ENCODE peak calls at places on chromosomes 12 and 14, in four cellular contexts. One of them, this sample, is unnamed.

GRCh38 chr12:65929641-65930040 is 105.4 kb downstream of the HMGA2 start:
- DNase-seq in stimulated activated CD4-positive, alpha-beta T cell treated with anti-CD3 and anti-CD28 coated beads, Interleukin-15, amount 100 ng/mL, for 24 hours: no peak
- DNase-seq in sigmoid colon: no peak
- DNase-seq in neural crest cell: no peak
- DNase-seq in this sample: no peak

GRCh38 chr14:100439781-100440180 is 116.6 kb downstream of the SLC25A47 start:
- DNase-seq in stimulated activated CD4-positive, alpha-beta T cell treated with anti-CD3 and anti-CD28 coated beads, Interleukin-15, amount 100 ng/mL, for 24 hours: no peak
- DNase-seq in sigmoid colon: no peak
- DNase-seq in neural crest cell: no peak
- DNase-seq in this sample: no peak

GRCh38 chr12:11768233-11768965 is 118.9 kb downstream of the ETV6 start:
- DNase-seq in stimulated activated CD4-positive, alpha-beta T cell treated with anti-CD3 and anti-CD28 coated beads, Interleukin-15, amount 100 ng/mL, for 24 hours: no peak
- DNase-seq in sigmoid colon: no peak
- DNase-seq in neural crest cell: no peak
- DNase-seq in this sample: no peak

GRCh38 chr12:126349383-126349782 is 1284.1 kb downstream of the AACS start:
- DNase-seq in stimulated activated CD4-positive, alpha-beta T cell treated with anti-CD3 and anti-CD28 coated beads, Interleukin-15, amount 100 ng/mL, for 24 hours: no peak
- DNase-seq in sigmoid colon: no peak
- DNase-seq in neural crest cell: no peak
- DNase-seq in this sample: no peak

GRCh38 chr12:41701943-41702601 is 442.6 kb downstream of the GXYLT1 start:
- DNase-seq in stimulated activated CD4-positive, alpha-beta T cell treated with anti-CD3 and anti-CD28 coated beads, Interleukin-15, amount 100 ng/mL, for 24 hours: no peak
- DNase-seq in sigmoid colon: no peak
- DNase-seq in neural crest cell: no peak
- DNase-seq in this sample: no peak

GRCh38 chr12:66035289-66035961 is 95.1 kb downstream of the LLPH start:
- DNase-seq in stimulated activated CD4-positive, alpha-beta T cell treated with anti-CD3 and anti-CD28 coated beads, Interleukin-15, amount 100 ng/mL, for 24 hours: no peak
- DNase-seq in sigmoid colon: no peak
- DNase-seq in neural crest cell: peak; percentile 22
- DNase-seq in this sample: no peak

GRCh38 chr14:101499080-101499479 is 62.2 kb upstream of the DIO3 start:
- DNase-seq in stimulated activated CD4-positive, alpha-beta T cell treated with anti-CD3 and anti-CD28 coated beads, Interleukin-15, amount 100 ng/mL, for 24 hours: no peak
- DNase-seq in sigmoid colon: peak; percentile 48
- DNase-seq in neural crest cell: no peak
- DNase-seq in this sample: no peak

GRCh38 chr14:32382704-32383103 is 53.6 kb downstream of the AKAP6 start:
- DNase-seq in stimulated activated CD4-positive, alpha-beta T cell treated with anti-CD3 and anti-CD28 coated beads, Interleukin-15, amount 100 ng/mL, for 24 hours: no peak
- DNase-seq in sigmoid colon: no peak
- DNase-seq in neural crest cell: no peak
- DNase-seq in this sample: peak; percentile 13

GRCh38 chr12:84874125-84874824 is 38.3 kb downstream of the SLC6A15 start:
- DNase-seq in stimulated activated CD4-positive, alpha-beta T cell treated with anti-CD3 and anti-CD28 coated beads, Interleukin-15, amount 100 ng/mL, for 24 hours: no peak
- DNase-seq in sigmoid colon: no peak
- DNase-seq in neural crest cell: no peak
- DNase-seq in this sample: no peak

GRCh38 chr14:67564236-67564635 is 31.1 kb downstream of the PLEKHH1 start:
- DNase-seq in stimulated activated CD4-positive, alpha-beta T cell treated with anti-CD3 and anti-CD28 coated beads, Interleukin-15, amount 100 ng/mL, for 24 hours: no peak
- DNase-seq in sigmoid colon: peak; percentile 8
- DNase-seq in neural crest cell: no peak
- DNase-seq in this sample: no peak

GRCh38 chr14:28613526-28613925 is 153.1 kb upstream of the FOXG1 start:
- DNase-seq in stimulated activated CD4-positive, alpha-beta T cell treated with anti-CD3 and anti-CD28 coated beads, Interleukin-15, amount 100 ng/mL, for 24 hours: no peak
- DNase-seq in sigmoid colon: no peak
- DNase-seq in neural crest cell: no peak
- DNase-seq in this sample: no peak

GRCh38 chr14:59761851-59762250 is 108.7 kb downstream of the RTN1 start:
- DNase-seq in stimulated activated CD4-positive, alpha-beta T cell treated with anti-CD3 and anti-CD28 coated beads, Interleukin-15, amount 100 ng/mL, for 24 hours: no peak
- DNase-seq in sigmoid colon: no peak
- DNase-seq in neural crest cell: no peak
- DNase-seq in this sample: no peak

GRCh38 chr14:66074546-66074945 is 411.6 kb upstream of the CCDC196 start:
- DNase-seq in stimulated activated CD4-positive, alpha-beta T cell treated with anti-CD3 and anti-CD28 coated beads, Interleukin-15, amount 100 ng/mL, for 24 hours: no peak
- DNase-seq in sigmoid colon: no peak
- DNase-seq in neural crest cell: no peak
- DNase-seq in this sample: no peak

GRCh38 chr12:49345840-49346658 is 639 bp upstream of the DNAJC22 start:
- DNase-seq in stimulated activated CD4-positive, alpha-beta T cell treated with anti-CD3 and anti-CD28 coated beads, Interleukin-15, amount 100 ng/mL, for 24 hours: peak; percentile 30
- DNase-seq in sigmoid colon: peak; percentile 40
- DNase-seq in neural crest cell: no peak
- DNase-seq in this sample: no peak

GRCh38 chr14:89641495-89642162 is 224.6 kb upstream of the FOXN3 start:
- DNase-seq in stimulated activated CD4-positive, alpha-beta T cell treated with anti-CD3 and anti-CD28 coated beads, Interleukin-15, amount 100 ng/mL, for 24 hours: peak; percentile 27
- DNase-seq in sigmoid colon: no peak
- DNase-seq in neural crest cell: no peak
- DNase-seq in this sample: no peak

GRCh38 chr14:57199911-57200310 is 68.8 kb downstream of the EXOC5 start:
- DNase-seq in stimulated activated CD4-positive, alpha-beta T cell treated with anti-CD3 and anti-CD28 coated beads, Interleukin-15, amount 100 ng/mL, for 24 hours: no peak
- DNase-seq in sigmoid colon: no peak
- DNase-seq in neural crest cell: no peak
- DNase-seq in this sample: no peak

GRCh38 chr14:30551460-30551859 is 7.5 kb upstream of the G2E3 start:
- DNase-seq in stimulated activated CD4-positive, alpha-beta T cell treated with anti-CD3 and anti-CD28 coated beads, Interleukin-15, amount 100 ng/mL, for 24 hours: no peak
- DNase-seq in sigmoid colon: no peak
- DNase-seq in neural crest cell: no peak
- DNase-seq in this sample: no peak

GRCh38 chr14:92209141-92209540 is 87.4 kb downstream of the CPSF2 start:
- DNase-seq in stimulated activated CD4-positive, alpha-beta T cell treated with anti-CD3 and anti-CD28 coated beads, Interleukin-15, amount 100 ng/mL, for 24 hours: no peak
- DNase-seq in sigmoid colon: no peak
- DNase-seq in neural crest cell: no peak
- DNase-seq in this sample: no peak

GRCh38 chr14:24317141-24317927 is 6.0 kb downstream of the LTB4R start:
- DNase-seq in stimulated activated CD4-positive, alpha-beta T cell treated with anti-CD3 and anti-CD28 coated beads, Interleukin-15, amount 100 ng/mL, for 24 hours: no peak
- DNase-seq in sigmoid colon: no peak
- DNase-seq in neural crest cell: no peak
- DNase-seq in this sample: no peak

GRCh38 chr14:24938593-24938992 is 111.4 kb downstream of the STXBP6 start:
- DNase-seq in stimulated activated CD4-positive, alpha-beta T cell treated with anti-CD3 and anti-CD28 coated beads, Interleukin-15, amount 100 ng/mL, for 24 hours: no peak
- DNase-seq in sigmoid colon: no peak
- DNase-seq in neural crest cell: no peak
- DNase-seq in this sample: no peak

GRCh38 chr12:49621651-49622500 is 1.5 kb upstream of the PRPF40B start:
- DNase-seq in stimulated activated CD4-positive, alpha-beta T cell treated with anti-CD3 and anti-CD28 coated beads, Interleukin-15, amount 100 ng/mL, for 24 hours: no peak
- DNase-seq in sigmoid colon: no peak
- DNase-seq in neural crest cell: no peak
- DNase-seq in this sample: no peak

GRCh38 chr12:70936414-70936813 is 15.9 kb upstream of the PTPRR start:
- DNase-seq in stimulated activated CD4-positive, alpha-beta T cell treated with anti-CD3 and anti-CD28 coated beads, Interleukin-15, amount 100 ng/mL, for 24 hours: no peak
- DNase-seq in sigmoid colon: no peak
- DNase-seq in neural crest cell: no peak
- DNase-seq in this sample: no peak

GRCh38 chr12:2541805-2542204 is 253.0 kb upstream of the FKBP4 start:
- DNase-seq in stimulated activated CD4-positive, alpha-beta T cell treated with anti-CD3 and anti-CD28 coated beads, Interleukin-15, amount 100 ng/mL, for 24 hours: no peak
- DNase-seq in sigmoid colon: no peak
- DNase-seq in neural crest cell: no peak
- DNase-seq in this sample: no peak

GRCh38 chr12:73460212-73460611 is 1077.4 kb upstream of the ATXN7L3B start:
- DNase-seq in stimulated activated CD4-positive, alpha-beta T cell treated with anti-CD3 and anti-CD28 coated beads, Interleukin-15, amount 100 ng/mL, for 24 hours: no peak
- DNase-seq in sigmoid colon: no peak
- DNase-seq in neural crest cell: no peak
- DNase-seq in this sample: no peak

GRCh38 chr12:117155278-117156060 is 34.8 kb downstream of the FBXO21 start:
- DNase-seq in stimulated activated CD4-positive, alpha-beta T cell treated with anti-CD3 and anti-CD28 coated beads, Interleukin-15, amount 100 ng/mL, for 24 hours: peak; percentile 85
- DNase-seq in sigmoid colon: no peak
- DNase-seq in neural crest cell: peak; percentile 38
- DNase-seq in this sample: peak; percentile 98